ENCODE peak calls at places on chromosomes 12 and 14, in ten cellular contexts. J, X, L, Z, D, K, P, I, S and Q are unnamed samples.

GRCh38 chr12:31482816-31483215 is 108.1 kb downstream of the DENND5B start:
- DNase-seq in K (no peak), Z (no peak), S (no peak), J (no peak), D (no peak), I (peak; percentile 15), X (no peak), P (peak; percentile 37), L (no peak), Q (no peak)

GRCh38 chr12:106986625-106987389 is at the start of gene MTERF2:
- DNase-seq in K (peak; percentile 93), Z (peak; percentile 92), X (peak; percentile 88), L (peak; percentile 88), J (peak; percentile 32), I (peak; percentile 98), S (peak; percentile 91), D (peak; percentile 52), P (peak; percentile 95), Q (peak; percentile 78)

GRCh38 chr12:68358532-68359485 is 26.6 kb upstream of the MDM1 start:
- DNase-seq in X (no peak), S (peak; percentile 64), Z (no peak), P (no peak), J (peak; percentile 35), L (peak; percentile 80), I (peak; percentile 44), D (peak; percentile 56), K (no peak), Q (peak; percentile 73)

GRCh38 chr12:53804429-53804828 is 52.6 kb upstream of the CISTR start:
- DNase-seq in P (no peak), L (no peak), S (no peak), K (no peak), D (no peak), J (no peak), X (no peak), I (no peak), Z (no peak), Q (no peak)

GRCh38 chr14:102914474-102915291 is 7.8 kb upstream of the AMN start:
- DNase-seq in L (peak; percentile 58), S (no peak), P (peak; percentile 87), J (no peak), Z (no peak), I (no peak), K (peak; percentile 33), X (no peak), D (no peak), Q (no peak)

GRCh38 chr14:97415907-97416306 is 618.7 kb downstream of the VRK1 start:
- DNase-seq in D (no peak), Z (no peak), J (no peak), P (no peak), I (no peak), X (no peak), S (no peak), K (no peak), L (no peak), Q (no peak)

GRCh38 chr14:26394114-26394855 is 203.5 kb downstream of the NOVA1 start:
- DNase-seq in X (no peak), L (no peak), D (no peak), P (no peak), Z (no peak), S (peak; percentile 9), J (peak; percentile 12), K (no peak), I (no peak), Q (no peak)

GRCh38 chr12:104458645-104459555 is 2.2 kb downstream of the CHST11 start:
- DNase-seq in S (no peak), D (peak; percentile 46), X (no peak), P (peak; percentile 94), Z (peak; percentile 27), L (no peak), I (peak; percentile 22), J (no peak), K (peak; percentile 49), Q (no peak)

GRCh38 chr12:20807192-20808080 is 3.1 kb upstream of the SLCO1B3 start:
- DNase-seq in S (no peak), P (no peak), Z (peak; percentile 10), I (no peak), X (no peak), L (no peak), K (no peak), J (no peak), D (no peak), Q (no peak)

GRCh38 chr14:53355581-53356112 is 202.5 kb upstream of the DDHD1 start:
- DNase-seq in L (no peak), P (peak; percentile 37), K (no peak), J (no peak), D (no peak), X (no peak), Z (no peak), S (peak; percentile 45), I (peak; percentile 55), Q (no peak)

GRCh38 chr14:45633220-45633984 is 380.4 kb upstream of the MIS18BP1 start:
- DNase-seq in I (peak; percentile 4), P (no peak), X (no peak), J (no peak), L (no peak), D (no peak), S (no peak), Z (no peak), K (no peak), Q (no peak)
- H3K27ac ChIP-seq in I (no peak overlapping the region), P (no peak overlapping the region), X (no peak overlapping the region), J (no peak overlapping the region), L (no peak overlapping the region), D (no peak overlapping the region), S (no peak overlapping the region), Z (no peak overlapping the region), K (no peak overlapping the region), Q (no peak overlapping the region)

GRCh38 chr12:26939953-26940352 is 1.7 kb downstream of the FGFR1OP2 start:
- DNase-seq in D (no peak), Z (no peak), L (peak; percentile 16), X (no peak), P (no peak), J (no peak), K (no peak), S (no peak), I (no peak), Q (no peak)

GRCh38 chr12:26941251-26941650 is 3.0 kb downstream of the FGFR1OP2 start:
- DNase-seq in D (no peak), Z (no peak), I (no peak), L (peak; percentile 28), K (no peak), J (no peak), P (no peak), S (no peak), X (no peak), Q (peak; percentile 34)

GRCh38 chr12:26938660-26939185 is 453 bp downstream of the FGFR1OP2 start:
- DNase-seq in I (peak; percentile 18), P (peak; percentile 44), J (no peak), Z (no peak), D (no peak), X (no peak), S (no peak), K (no peak), L (peak; percentile 63), Q (no peak)

GRCh38 chr12:26939192-26939832 is 1.0 kb downstream of the FGFR1OP2 start:
- DNase-seq in L (peak; percentile 66), S (no peak), D (no peak), Z (no peak), X (no peak), J (no peak), I (no peak), P (peak; percentile 74), K (no peak), Q (no peak)

DNA sequence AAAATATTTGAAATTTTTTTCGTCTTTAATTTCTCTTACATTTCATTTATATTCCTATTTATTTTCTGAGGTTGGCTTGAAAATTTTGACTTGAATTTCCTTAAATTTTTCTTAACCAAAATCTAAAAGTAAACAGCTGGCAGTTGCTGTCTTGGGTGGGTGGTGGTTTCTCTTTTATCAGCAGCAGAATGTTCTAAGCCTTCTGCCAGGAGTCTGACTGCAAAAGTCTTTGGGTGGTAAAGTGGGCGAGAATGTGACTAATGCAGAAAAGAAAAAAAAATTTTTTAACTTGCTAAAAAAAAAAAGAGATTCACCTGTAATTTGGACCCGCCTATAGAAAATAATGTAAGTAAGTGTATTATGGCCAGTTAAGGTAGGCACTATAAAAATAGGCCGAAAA is 2.5 kb downstream of the FGFR1OP2 start:
- DNase-seq in K (no peak), J (no peak), Z (no peak), D (no peak), P (peak; percentile 47), X (no peak), I (no peak), S (no peak), L (peak; percentile 18), Q (peak; percentile 23)
- H3K27ac ChIP-seq in K (peak overlapping the region; percentile 15), J (no peak overlapping the region), Z (no peak overlapping the region), D (peak overlapping the region; percentile 94), P (no peak overlapping the region), X (no peak overlapping the region), I (no peak overlapping the region), S (no peak overlapping the region), L (peak overlapping the region; percentile 79), Q (peak overlapping the region; percentile 89)

GRCh38 chr12:113334786-113335539 is at the start of gene SLC8B1:
- DNase-seq in P (peak; percentile 97), X (no peak), Z (peak; percentile 93), S (peak; percentile 83), D (peak; percentile 68), K (peak; percentile 93), J (no peak), L (peak; percentile 86), I (peak; percentile 92), Q (peak; percentile 85)
- H3K27ac ChIP-seq in P (no peak within 1 kb of the TSS), X (peak within 1 kb of the TSS; percentile 38), Z (peak within 1 kb of the TSS; percentile 71), S (no peak within 1 kb of the TSS), D (peak within 1 kb of the TSS; percentile 76), K (peak within 1 kb of the TSS; percentile 82), J (peak within 1 kb of the TSS; percentile 84), L (peak within 1 kb of the TSS; percentile 74), I (peak within 1 kb of the TSS; percentile 51), Q (peak within 1 kb of the TSS; percentile 50)

GRCh38 chr14:34682787-34683321 is 31.5 kb downstream of the CFL2 start:
- DNase-seq in K (no peak), Z (no peak), J (no peak), X (no peak), I (no peak), L (peak; percentile 37), S (no peak), P (no peak), D (no peak), Q (no peak)

GRCh38 chr14:34676516-34677211 is 37.7 kb downstream of the CFL2 start:
- DNase-seq in I (no peak), K (no peak), P (no peak), D (no peak), S (no peak), L (no peak), J (no peak), X (no peak), Z (no peak), Q (no peak)

GRCh38 chr14:34680806-34681479 is 33.5 kb downstream of the CFL2 start:
- DNase-seq in Z (no peak), K (no peak), X (no peak), S (no peak), J (no peak), P (no peak), D (no peak), L (no peak), I (no peak), Q (no peak)

GRCh38 chr14:34678735-34679134 is 35.7 kb downstream of the CFL2 start:
- DNase-seq in Z (no peak), P (no peak), J (no peak), X (no peak), K (no peak), L (no peak), I (no peak), D (no peak), S (no peak), Q (no peak)

DNA sequence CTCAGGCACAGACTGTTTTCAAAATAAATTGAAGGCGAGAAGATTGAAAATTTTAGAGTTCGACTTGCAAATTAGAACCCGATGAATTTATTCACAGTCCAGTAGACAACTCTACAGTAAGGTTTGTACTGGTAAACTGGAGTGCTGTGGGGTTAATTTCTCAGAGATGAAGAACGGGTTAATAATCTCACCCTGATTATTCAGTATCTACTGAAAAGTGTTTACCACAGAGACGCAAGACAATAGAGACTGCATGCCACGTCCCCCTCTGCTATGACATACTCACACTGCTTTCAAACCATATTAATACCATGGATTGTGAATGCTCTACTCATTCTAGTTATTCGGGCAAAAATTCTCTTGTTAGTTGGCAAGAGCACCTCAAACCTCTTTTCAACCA is 36.1 kb downstream of the CFL2 start:
- DNase-seq in I (no peak), K (no peak), S (no peak), Z (no peak), D (no peak), P (no peak), L (no peak), X (no peak), J (no peak), Q (no peak)
- H3K27ac ChIP-seq in I (no peak overlapping the region), K (no peak overlapping the region), S (no peak overlapping the region), Z (no peak overlapping the region), D (no peak overlapping the region), P (peak overlapping the region; percentile 51), L (no peak overlapping the region), X (peak overlapping the region; percentile 95), J (peak overlapping the region; percentile 87), Q (no peak overlapping the region)